ENCODE peak calls at places on chromosome 17, in four cellular contexts. One of them, this sample, is unnamed.

GRCh38 chr17:31171711-31172110 is 76.9 kb downstream of the NF1 start:
- DNase-seq in left ventricle myocardium inferior: no peak
- DNase-seq in caudate nucleus: no peak
- DNase-seq in substantia nigra: no peak
- DNase-seq in this sample: no peak

GRCh38 chr17:32267690-32268205 is 2.1 kb downstream of the RHBDL3 start:
- DNase-seq in caudate nucleus: no peak
- DNase-seq in substantia nigra: no peak
- DNase-seq in left ventricle myocardium inferior: no peak
- DNase-seq in this sample: no peak

GRCh38 chr17:77839324-77840155 is 119.0 kb upstream of the TNRC6C start:
- DNase-seq in caudate nucleus: no peak
- DNase-seq in substantia nigra: no peak
- DNase-seq in left ventricle myocardium inferior: peak
- DNase-seq in this sample: no peak

GRCh38 chr17:46013127-46013501 is 14.1 kb downstream of the STH start:
- DNase-seq in left ventricle myocardium inferior: no peak
- DNase-seq in substantia nigra: no peak
- DNase-seq in caudate nucleus: no peak
- DNase-seq in this sample: peak

GRCh38 chr17:14196337-14196997 is 40.2 kb downstream of the CDRT15 start:
- DNase-seq in caudate nucleus: no peak
- DNase-seq in substantia nigra: no peak
- DNase-seq in left ventricle myocardium inferior: no peak
- DNase-seq in this sample: no peak

GRCh38 chr17:3812771-3813170 is 11.8 kb upstream of the ITGAE start:
- DNase-seq in caudate nucleus: no peak
- DNase-seq in left ventricle myocardium inferior: no peak
- DNase-seq in substantia nigra: no peak
- DNase-seq in this sample: no peak

GRCh38 chr17:51322390-51323029 is 62.2 kb downstream of the UTP18 start:
- DNase-seq in substantia nigra: no peak
- DNase-seq in caudate nucleus: no peak
- DNase-seq in left ventricle myocardium inferior: no peak
- DNase-seq in this sample: no peak

GRCh38 chr17:57459286-57459915 is 203.1 kb downstream of the MSI2 start:
- DNase-seq in substantia nigra: no peak
- DNase-seq in left ventricle myocardium inferior: no peak
- DNase-seq in caudate nucleus: no peak
- DNase-seq in this sample: no peak

GRCh38 chr17:40956401-40957254 is 10.1 kb downstream of the KRT39 start:
- DNase-seq in caudate nucleus: no peak
- DNase-seq in substantia nigra: no peak
- DNase-seq in left ventricle myocardium inferior: no peak
- DNase-seq in this sample: no peak

GRCh38 chr17:80437532-80437931 is 22.6 kb downstream of the ENDOV start:
- DNase-seq in caudate nucleus: no peak
- DNase-seq in left ventricle myocardium inferior: no peak
- DNase-seq in substantia nigra: no peak
- DNase-seq in this sample: no peak

GRCh38 chr17:44119062-44119461 is 4.4 kb downstream of the HDAC5 start:
- DNase-seq in left ventricle myocardium inferior: no peak
- DNase-seq in caudate nucleus: no peak
- DNase-seq in substantia nigra: no peak
- DNase-seq in this sample: no peak

GRCh38 chr17:44122825-44123355 is 551 bp downstream of the HDAC5 start:
- DNase-seq in left ventricle myocardium inferior: no peak
- DNase-seq in substantia nigra: no peak
- DNase-seq in caudate nucleus: no peak
- DNase-seq in this sample: no peak

GRCh38 chr17:44119798-44120197 is 3.6 kb downstream of the HDAC5 start:
- DNase-seq in left ventricle myocardium inferior: no peak
- DNase-seq in substantia nigra: no peak
- DNase-seq in caudate nucleus: no peak
- DNase-seq in this sample: no peak

GRCh38 chr17:44121997-44122824 is 1.2 kb downstream of the HDAC5 start:
- DNase-seq in caudate nucleus: no peak
- DNase-seq in left ventricle myocardium inferior: no peak
- DNase-seq in substantia nigra: no peak
- DNase-seq in this sample: no peak

DNA sequence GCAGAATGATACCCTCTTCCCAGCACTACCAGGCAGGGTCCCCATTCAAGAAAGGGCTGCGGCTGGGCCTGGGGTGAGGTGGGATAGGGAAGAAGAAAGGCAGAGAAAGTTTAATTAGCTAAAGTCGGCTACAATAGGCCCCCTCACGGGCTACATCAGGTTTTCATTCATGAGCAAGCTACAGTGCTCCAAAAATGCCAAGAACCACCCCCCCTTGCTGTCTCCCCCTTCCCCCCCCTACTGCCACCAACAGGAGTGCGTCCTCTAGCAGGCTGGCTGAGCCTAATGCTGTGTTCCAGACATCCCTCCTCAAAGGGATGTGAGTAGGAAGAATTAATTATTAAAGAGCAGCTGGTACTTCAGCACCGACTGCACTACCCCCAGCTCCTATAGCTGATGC is 2.2 kb downstream of the HDAC5 start:
- DNase-seq in left ventricle myocardium inferior: no peak
- DNase-seq in caudate nucleus: no peak
- DNase-seq in substantia nigra: no peak
- DNase-seq in this sample: no peak
- H3K27ac ChIP-seq in left ventricle myocardium inferior: peak
- H3K27ac ChIP-seq in caudate nucleus: peak
- H3K27ac ChIP-seq in substantia nigra: peak
- H3K27ac ChIP-seq in this sample: no peak

GRCh38 chr17:62794666-62794971 is 13.5 kb downstream of the MARCHF10 start:
- DNase-seq in substantia nigra: no peak
- DNase-seq in left ventricle myocardium inferior: no peak
- DNase-seq in caudate nucleus: no peak
- DNase-seq in this sample: no peak
- H3K27ac ChIP-seq in substantia nigra: no peak
- H3K27ac ChIP-seq in left ventricle myocardium inferior: no peak
- H3K27ac ChIP-seq in caudate nucleus: no peak
- H3K27ac ChIP-seq in this sample: no peak

GRCh38 chr17:70207184-70207583 is 37.9 kb downstream of the KCNJ2 start:
- DNase-seq in substantia nigra: no peak
- DNase-seq in left ventricle myocardium inferior: no peak
- DNase-seq in caudate nucleus: no peak
- DNase-seq in this sample: no peak

GRCh38 chr17:70204431-70204830 is 35.1 kb downstream of the KCNJ2 start:
- DNase-seq in substantia nigra: no peak
- DNase-seq in left ventricle myocardium inferior: no peak
- DNase-seq in caudate nucleus: no peak
- DNase-seq in this sample: no peak

GRCh38 chr17:70205386-70205785 is 36.1 kb downstream of the KCNJ2 start:
- DNase-seq in left ventricle myocardium inferior: no peak
- DNase-seq in caudate nucleus: no peak
- DNase-seq in substantia nigra: no peak
- DNase-seq in this sample: no peak

GRCh38 chr17:70208825-70209555 is 39.7 kb downstream of the KCNJ2 start:
- DNase-seq in substantia nigra: no peak
- DNase-seq in caudate nucleus: no peak
- DNase-seq in left ventricle myocardium inferior: no peak
- DNase-seq in this sample: no peak

DNA sequence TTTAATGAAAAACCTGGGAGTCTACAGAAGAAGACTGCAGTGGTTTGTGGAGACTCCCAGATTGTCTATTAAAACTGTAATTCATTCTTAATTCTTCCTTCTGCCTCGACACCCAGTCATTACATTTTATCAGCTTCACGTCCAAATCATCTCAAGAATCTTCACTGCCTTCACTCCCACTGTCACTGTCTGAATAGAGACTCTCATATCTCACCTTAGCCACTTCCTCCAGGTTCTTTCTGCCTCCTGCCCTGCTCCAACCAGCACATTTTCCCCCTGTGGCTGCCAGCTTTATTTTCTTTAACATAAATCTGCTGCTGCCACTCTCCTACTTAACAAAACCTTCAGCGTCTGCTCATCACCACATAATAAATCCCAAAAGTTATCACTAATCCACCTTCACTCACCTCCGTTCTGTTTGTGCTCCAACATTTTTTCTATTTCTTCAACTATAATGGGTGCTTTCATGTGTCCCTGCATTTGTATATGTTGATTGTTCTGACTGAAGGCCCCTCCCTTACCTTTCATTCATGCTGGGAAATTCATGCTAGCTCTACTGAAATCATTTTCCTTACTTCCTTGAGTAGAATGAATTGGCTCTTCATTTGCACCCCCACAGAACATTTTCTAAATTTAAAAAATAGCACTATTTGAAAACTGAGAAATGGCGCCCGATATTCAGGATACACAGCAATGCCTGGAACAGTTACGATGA is 38.9 kb downstream of the KCNJ2 start:
- DNase-seq in left ventricle myocardium inferior: no peak
- DNase-seq in caudate nucleus: no peak
- DNase-seq in substantia nigra: no peak
- DNase-seq in this sample: no peak
- H3K27ac ChIP-seq in left ventricle myocardium inferior: peak
- H3K27ac ChIP-seq in caudate nucleus: no peak
- H3K27ac ChIP-seq in substantia nigra: no peak
- H3K27ac ChIP-seq in this sample: no peak

GRCh38 chr17:7573324-7574080 is 5.9 kb upstream of the CD68 start:
- DNase-seq in left ventricle myocardium inferior: peak
- DNase-seq in substantia nigra: peak
- DNase-seq in caudate nucleus: peak
- DNase-seq in this sample: peak
- H3K27ac ChIP-seq in left ventricle myocardium inferior: peak
- H3K27ac ChIP-seq in substantia nigra: peak
- H3K27ac ChIP-seq in caudate nucleus: peak
- H3K27ac ChIP-seq in this sample: peak

GRCh38 chr17:47227862-47228261 is 18.7 kb downstream of the MYL4 start:
- DNase-seq in left ventricle myocardium inferior: no peak
- DNase-seq in caudate nucleus: no peak
- DNase-seq in substantia nigra: no peak
- DNase-seq in this sample: no peak

GRCh38 chr17:47223460-47223859 is 14.3 kb downstream of the MYL4 start:
- DNase-seq in left ventricle myocardium inferior: no peak
- DNase-seq in caudate nucleus: no peak
- DNase-seq in substantia nigra: no peak
- DNase-seq in this sample: no peak

GRCh38 chr17:47225436-47225858 is 16.3 kb downstream of the MYL4 start:
- DNase-seq in caudate nucleus: no peak
- DNase-seq in left ventricle myocardium inferior: peak
- DNase-seq in substantia nigra: no peak
- DNase-seq in this sample: no peak

GRCh38 chr17:47224971-47225370 is 15.8 kb downstream of the MYL4 start:
- DNase-seq in substantia nigra: no peak
- DNase-seq in caudate nucleus: no peak
- DNase-seq in left ventricle myocardium inferior: no peak
- DNase-seq in this sample: no peak

GRCh38 chr17:47225911-47226688 is 17.0 kb downstream of the MYL4 start:
- DNase-seq in left ventricle myocardium inferior: no peak
- DNase-seq in caudate nucleus: no peak
- DNase-seq in substantia nigra: no peak
- DNase-seq in this sample: no peak
- H3K27ac ChIP-seq in left ventricle myocardium inferior: peak
- H3K27ac ChIP-seq in caudate nucleus: peak
- H3K27ac ChIP-seq in substantia nigra: peak
- H3K27ac ChIP-seq in this sample: peak

DNA sequence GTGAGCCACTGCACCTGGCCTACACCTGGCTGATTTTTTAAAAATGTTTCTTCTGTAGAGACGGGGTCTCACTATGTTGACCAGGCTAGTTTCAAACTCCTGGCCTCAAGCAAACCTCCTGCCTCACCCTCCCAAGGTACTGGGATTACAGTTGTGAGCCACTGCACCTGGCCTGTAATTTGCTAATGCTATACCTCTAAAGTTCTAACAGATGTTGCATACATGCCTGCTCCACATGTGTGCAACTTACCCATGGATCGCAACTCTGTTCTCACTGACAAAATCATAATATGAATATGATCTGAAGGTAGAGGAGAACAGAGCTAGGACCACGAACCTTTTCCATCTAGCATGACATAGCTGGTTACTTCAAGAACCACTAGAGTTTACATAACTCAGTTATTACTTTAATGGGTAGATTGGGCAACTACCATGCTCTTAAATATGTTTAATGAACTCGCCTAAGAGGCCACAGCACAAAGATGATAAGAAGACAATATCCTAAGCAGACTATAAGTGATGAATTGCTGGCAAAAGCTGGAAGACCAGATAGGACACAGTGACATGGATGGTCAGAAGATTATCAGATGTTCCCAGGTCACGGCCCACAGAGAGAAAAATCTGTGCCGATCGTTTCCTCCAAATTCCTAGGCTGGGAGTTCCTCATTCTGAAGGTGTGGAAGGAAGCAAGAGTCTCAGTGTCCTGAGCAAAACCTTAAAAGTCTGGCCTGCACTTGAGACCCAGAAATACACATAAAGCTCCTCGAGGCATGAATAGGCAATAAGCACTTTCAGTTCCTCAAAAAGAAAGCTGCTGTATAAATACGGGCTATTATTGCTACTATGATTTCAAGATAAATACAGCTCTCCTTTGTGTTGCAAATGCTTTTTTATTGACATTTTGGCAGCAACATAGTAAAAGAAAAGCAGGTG is 53.6 kb upstream of the ICAM2 start:
- DNase-seq in substantia nigra: no peak
- DNase-seq in caudate nucleus: no peak
- DNase-seq in left ventricle myocardium inferior: no peak
- DNase-seq in this sample: no peak
- H3K27ac ChIP-seq in substantia nigra: no peak
- H3K27ac ChIP-seq in caudate nucleus: no peak
- H3K27ac ChIP-seq in left ventricle myocardium inferior: peak
- H3K27ac ChIP-seq in this sample: peak

DNA sequence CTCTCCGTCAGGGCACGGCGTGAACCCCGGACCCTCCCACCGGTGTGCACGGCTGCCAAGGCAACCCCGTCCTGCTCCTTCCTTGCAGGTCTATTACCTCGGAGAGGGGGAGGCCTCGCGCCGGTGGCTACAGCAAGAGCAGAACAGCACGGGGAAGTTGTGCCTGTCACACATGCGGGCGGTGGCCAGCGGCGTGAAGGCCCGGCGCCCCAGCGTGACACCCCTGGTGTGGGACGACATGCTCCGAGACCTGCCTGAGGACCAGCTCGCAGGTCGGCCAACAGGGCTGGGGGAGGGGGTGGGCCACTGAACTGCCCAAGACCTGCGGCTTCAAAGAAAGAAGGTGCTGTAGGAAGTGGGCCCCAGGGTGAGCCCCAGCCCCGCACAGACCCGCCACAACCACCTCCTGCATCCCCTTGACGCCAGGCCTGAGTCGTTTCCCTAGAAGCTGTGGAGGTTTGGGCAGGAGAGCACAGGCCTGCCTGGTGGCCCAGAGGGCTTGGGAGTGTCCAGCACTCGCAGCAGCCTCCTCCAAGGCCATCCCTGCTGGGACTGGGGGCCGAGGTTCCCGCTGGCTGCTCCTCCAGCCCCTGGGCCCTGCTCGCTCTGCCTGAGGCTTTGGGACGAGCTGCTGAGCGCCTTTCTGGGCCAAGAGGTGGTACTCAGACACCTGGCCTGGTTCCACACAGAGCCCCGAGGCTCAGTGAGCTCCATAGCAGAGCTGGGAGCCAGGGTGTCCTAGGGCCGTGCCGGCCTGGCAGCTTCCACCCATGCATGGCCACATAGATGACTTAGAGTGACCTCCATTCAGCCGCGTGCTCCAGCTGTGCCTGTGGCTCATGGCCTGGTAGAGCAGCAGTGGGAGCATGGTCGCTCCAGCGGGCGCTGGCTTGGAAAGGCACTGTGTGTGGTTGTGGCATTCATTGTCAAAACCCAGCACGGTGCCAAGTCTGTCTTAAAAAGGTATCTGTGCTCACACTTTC is 14.7 kb downstream of the CYBC1 start:
- DNase-seq in left ventricle myocardium inferior: no peak
- DNase-seq in caudate nucleus: no peak
- DNase-seq in substantia nigra: no peak
- DNase-seq in this sample: no peak
- H3K27ac ChIP-seq in left ventricle myocardium inferior: no peak
- H3K27ac ChIP-seq in caudate nucleus: no peak
- H3K27ac ChIP-seq in substantia nigra: no peak
- H3K27ac ChIP-seq in this sample: no peak

GRCh38 chr17:67435122-67435521 is 58.0 kb downstream of the PITPNC1 start:
- DNase-seq in left ventricle myocardium inferior: no peak
- DNase-seq in caudate nucleus: no peak
- DNase-seq in substantia nigra: no peak
- DNase-seq in this sample: no peak
- H3K27ac ChIP-seq in left ventricle myocardium inferior: peak
- H3K27ac ChIP-seq in caudate nucleus: no peak
- H3K27ac ChIP-seq in substantia nigra: no peak
- H3K27ac ChIP-seq in this sample: peak